ENCODE peak calls at places on chromosomes 5 and 9, in four cellular contexts. K is suprapubic skin, T is fibroblast of lung, J is WTC11. F is an unnamed sample.

GRCh38 chr9:96612105-96612965 is 7.3 kb downstream of the CDC14B start:
- DNase-seq in K (peak), T (peak), J (no peak), F (peak)

GRCh38 chr5:58933891-58934628 is 351.2 kb downstream of the RAB3C start:
- DNase-seq in K (no peak), T (no peak), J (no peak), F (no peak)

GRCh38 chr9:134055981-134056461 is 11.8 kb downstream of the BRD3 start:
- DNase-seq in K (peak), T (peak), J (no peak), F (peak)

GRCh38 chr5:81848368-81848767 is 97.5 kb upstream of the SSBP2 start:
- DNase-seq in K (no peak), T (peak), J (no peak), F (no peak)

GRCh38 chr5:5344051-5344571 is 78.4 kb upstream of the ICE1 start:
- DNase-seq in K (no peak), T (no peak), J (no peak), F (no peak)

GRCh38 chr9:85522459-85523092 is 219.2 kb downstream of the AGTPBP1 start:
- DNase-seq in K (peak), T (peak), J (peak), F (no peak)

GRCh38 chr9:25964239-25964638 is 286.0 kb upstream of the TUSC1 start:
- DNase-seq in K (no peak), T (peak), J (peak), F (peak)

GRCh38 chr5:180823346-180823745 is 20.7 kb upstream of the MGAT1 start:
- DNase-seq in K (no peak), T (no peak), J (no peak), F (no peak)

GRCh38 chr5:142644640-142645361 is 41.1 kb downstream of the FGF1 start:
- DNase-seq in K (no peak), T (peak), J (no peak), F (peak)

GRCh38 chr9:87713990-87714335 is 12.0 kb upstream of the CTSL start:
- DNase-seq in K (no peak), T (no peak), J (no peak), F (no peak)
- TF ChIP-seq CTCF in K (no peak), T (no peak), J (no peak), F (no peak)

GRCh38 chr9:89778100-89779085 is 173.6 kb downstream of the GADD45G start:
- DNase-seq in K (peak), T (no peak), J (no peak), F (no peak)

GRCh38 chr9:89777544-89777943 is 172.7 kb downstream of the GADD45G start:
- DNase-seq in K (peak), T (no peak), J (no peak), F (no peak)

GRCh38 chr9:89781838-89782237 is 177.0 kb downstream of the GADD45G start:
- DNase-seq in K (peak), T (no peak), J (no peak), F (no peak)

GRCh38 chr9:89779816-89780215 is 175.0 kb downstream of the GADD45G start:
- DNase-seq in K (no peak), T (no peak), J (no peak), F (no peak)

DNA sequence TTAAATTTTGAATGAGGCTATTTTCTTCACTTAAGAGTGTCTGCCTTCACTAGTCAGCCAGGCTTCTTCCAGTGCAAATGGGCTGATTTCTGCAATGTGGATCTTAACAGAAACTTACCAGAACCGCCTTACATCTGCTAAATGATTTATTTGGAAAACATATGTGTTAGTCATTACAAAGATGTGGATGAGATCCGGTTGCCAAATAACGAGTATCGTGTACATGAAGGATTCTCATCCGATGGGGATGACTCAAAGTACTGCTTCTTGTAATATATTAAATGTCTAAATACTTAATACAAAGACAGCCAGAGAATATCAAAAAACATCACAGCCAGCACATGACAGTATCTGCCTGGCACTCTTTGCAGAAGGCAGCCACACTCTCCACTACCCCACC is 174.6 kb downstream of the GADD45G start:
- DNase-seq in K (peak), T (peak), J (no peak), F (no peak)
- TF ChIP-seq CTCF in K (no peak), T (no peak), J (no peak), F (no peak)

DNA sequence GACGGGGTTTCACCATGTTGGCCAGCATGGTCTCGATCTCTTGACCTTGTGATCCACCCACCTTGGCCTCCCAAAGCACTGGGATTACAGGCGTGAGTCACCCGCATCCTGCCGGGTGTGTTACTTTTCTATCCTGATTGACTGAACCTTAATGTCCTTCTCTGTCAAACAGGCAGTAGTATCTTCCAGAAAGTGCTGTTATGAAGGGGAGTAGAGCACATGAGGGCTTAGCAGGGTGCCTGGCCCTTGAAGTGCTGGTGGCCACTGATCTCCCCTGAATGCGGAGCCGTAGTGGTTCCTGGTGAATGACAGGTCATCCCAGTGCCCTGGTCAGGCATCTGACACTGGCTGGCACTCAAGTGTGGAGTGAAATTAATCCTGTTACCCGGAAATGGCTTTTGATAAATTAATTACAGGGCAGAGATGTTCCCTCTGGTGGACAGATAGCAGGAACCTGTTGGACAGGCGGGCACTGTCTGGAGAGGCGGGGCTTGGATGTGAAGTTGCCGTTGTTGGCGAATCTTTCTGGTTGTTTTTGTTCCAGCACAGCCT is 28.4 kb downstream of the PRRC2B start:
- DNase-seq in K (no peak), T (no peak), J (no peak), F (peak)
- TF ChIP-seq CTCF in K (no peak), T (no peak), J (no peak), F (peak)

GRCh38 chr9:128192601-128193371 is 1.4 kb upstream of the CIZ1 start:
- DNase-seq in K (peak), T (peak), J (peak), F (peak)
- TF ChIP-seq CTCF in K (no peak), T (peak), J (no peak), F (peak)

GRCh38 chr5:80502795-80503194 is 14.9 kb downstream of the FAM151B start:
- DNase-seq in K (no peak), T (no peak), J (no peak), F (no peak)
- TF ChIP-seq CTCF in K (no peak), T (no peak), J (no peak), F (no peak)

GRCh38 chr9:34521406-34522045 is 1.3 kb downstream of the ENHO start:
- DNase-seq in K (no peak), T (no peak), J (no peak), F (no peak)

GRCh38 chr9:34522091-34522887 is 501 bp downstream of the ENHO start:
- DNase-seq in K (no peak), T (no peak), J (no peak), F (no peak)

GRCh38 chr9:34520505-34521385 is 2.0 kb downstream of the ENHO start:
- DNase-seq in K (no peak), T (no peak), J (no peak), F (no peak)

GRCh38 chr9:34524349-34524748 is 1.6 kb upstream of the ENHO start:
- DNase-seq in K (no peak), T (no peak), J (no peak), F (no peak)

DNA sequence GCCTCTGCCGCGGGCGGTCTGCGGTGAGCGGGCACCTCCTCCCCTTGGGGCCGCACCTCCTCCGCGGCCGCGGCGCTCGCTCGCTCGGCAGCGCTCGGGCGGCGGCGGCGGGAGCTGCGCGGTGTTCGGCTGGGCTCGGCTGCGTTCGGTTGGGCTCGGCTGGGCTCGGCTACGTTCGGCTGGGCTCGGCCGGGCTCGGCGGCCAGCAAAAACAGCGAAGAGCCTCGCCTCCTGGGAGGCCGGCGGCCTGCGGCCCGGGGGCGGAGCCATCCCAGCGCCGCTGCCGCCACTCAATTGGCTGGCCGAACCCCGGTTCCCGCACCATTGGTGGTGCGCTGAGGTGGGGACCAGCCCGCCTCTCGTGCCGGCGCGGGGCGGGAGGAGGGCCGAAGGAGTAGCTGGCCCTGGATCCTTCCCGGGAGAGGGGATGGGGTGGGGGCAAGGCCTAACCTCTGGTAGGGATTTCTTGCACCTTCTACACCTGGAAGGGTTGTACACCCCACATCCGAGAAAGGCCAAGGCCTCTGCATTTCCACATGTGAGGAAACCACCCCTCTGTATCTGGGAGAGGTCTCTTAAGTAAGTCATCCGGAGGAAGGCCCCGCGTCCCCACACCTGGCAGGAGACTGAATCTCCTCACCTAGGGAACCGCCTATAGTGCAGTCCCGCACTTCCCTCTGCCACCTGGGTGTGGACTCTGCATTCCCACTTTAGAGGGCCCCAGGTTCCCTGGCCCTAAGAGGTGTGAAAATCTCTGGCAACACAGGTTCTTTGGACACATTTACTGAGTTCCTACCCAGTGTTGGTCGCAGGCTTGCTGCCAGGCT is at the start of gene ENHO:
- DNase-seq in K (peak), T (peak), J (peak), F (peak)
- TF ChIP-seq CTCF in K (no peak), T (no peak), J (no peak), F (no peak)

GRCh38 chr5:117645400-117645799 is 1070.8 kb upstream of the SEMA6A start:
- DNase-seq in K (no peak), T (no peak), J (no peak), F (no peak)
- TF ChIP-seq CTCF in K (no peak), T (no peak), J (no peak), F (no peak)

DNA sequence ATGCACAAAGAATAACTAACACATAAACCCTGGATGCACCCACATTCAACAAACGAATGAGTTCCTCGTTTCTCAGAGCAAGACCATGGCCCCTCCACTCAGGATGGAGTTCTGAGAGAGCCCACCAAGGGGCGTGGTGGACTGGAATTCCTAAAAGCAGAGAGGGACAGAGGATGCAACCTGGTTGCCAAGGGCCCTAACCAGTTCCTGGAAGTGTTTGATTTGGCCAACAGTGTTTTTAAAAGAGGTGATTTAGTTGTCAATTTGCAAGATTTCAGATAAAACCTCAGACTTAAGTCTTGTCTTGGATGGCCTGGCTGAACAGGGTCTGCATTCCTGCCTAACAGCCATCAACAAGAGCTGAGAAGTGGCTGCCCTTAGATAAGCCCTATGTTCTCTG is 34.4 kb downstream of the GLRA1 start:
- DNase-seq in K (no peak), T (no peak), J (no peak), F (no peak)
- TF ChIP-seq CTCF in K (no peak), T (no peak), J (no peak), F (no peak)

GRCh38 chr9:113444736-113445135 is 18.8 kb upstream of the RGS3 start:
- DNase-seq in K (no peak), T (no peak), J (no peak), F (no peak)

GRCh38 chr9:113452206-113452605 is 11.3 kb upstream of the RGS3 start:
- DNase-seq in K (no peak), T (no peak), J (no peak), F (no peak)

GRCh38 chr9:113446323-113446740 is 17.2 kb upstream of the RGS3 start:
- DNase-seq in K (no peak), T (peak), J (no peak), F (peak)
- TF ChIP-seq CTCF in K (peak), T (peak), J (peak), F (peak)

DNA sequence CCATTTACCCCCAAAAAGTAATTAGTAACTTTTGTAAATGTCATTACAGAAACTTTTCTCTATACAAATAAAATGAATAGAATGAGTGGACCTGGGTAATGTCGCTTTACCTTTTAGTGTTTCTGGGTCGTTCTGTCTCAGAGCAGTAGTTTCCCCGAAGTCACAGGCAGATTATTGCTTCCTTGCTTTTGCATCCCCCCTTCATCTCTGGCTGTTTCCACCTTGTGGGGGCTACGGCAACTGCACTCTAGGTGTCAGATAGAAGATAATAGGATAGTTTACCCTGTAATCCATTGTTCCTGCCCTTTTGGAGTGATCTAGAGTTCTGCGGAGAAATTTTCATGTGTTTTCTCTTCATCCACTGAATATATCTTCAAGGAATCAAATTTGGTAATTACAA is 68.7 kb downstream of the PRR16 start:
- DNase-seq in K (no peak), T (no peak), J (peak), F (no peak)
- TF ChIP-seq CTCF in K (no peak), T (no peak), J (peak), F (peak)